ENCODE peak calls at places on chromosomes 4 and X, in eight cellular contexts. Q is NCI-H1092 treated with DMSO at 0.1 percent for 48 hours; L is ELF-1; J is left ventricle myocardium inferior; T is activated T-cell treated with anti-CD3 and anti-CD28 coated beads, Interleukin-2, amount 50 U/mL, for 4 hours; E is SJSA1; H is T1000; Z is choroid plexus epithelial cell. D is an unnamed sample.

GRCh38 chrX:16239211-16239610 is 71.9 kb downstream of the MAGEB17 start:
- DNase-seq in Q (no peak), E (peak), T (no peak), H (no peak), L (no peak), J (no peak), Z (peak), D (no peak)

GRCh38 chrX:154317391-154318000 is 21.9 kb downstream of the TKTL1 start:
- DNase-seq in Z (peak), L (peak), T (no peak), Q (peak), E (no peak), H (no peak), J (no peak), D (no peak)

GRCh38 chr4:82710202-82710929 is 88.2 kb downstream of the SCD5 start:
- DNase-seq in E (no peak), H (no peak), L (peak), Z (no peak), T (no peak), Q (no peak), J (no peak), D (no peak)

GRCh38 chr4:156638925-156639605 is 332.5 kb downstream of the PDGFC start:
- DNase-seq in H (no peak), E (no peak), T (no peak), J (no peak), Q (no peak), Z (peak), L (no peak), D (no peak)

GRCh38 chrX:135438734-135439043 is 16.9 kb downstream of the SMIM10L2A start:
- DNase-seq in L (no peak), H (no peak), J (no peak), Z (no peak), E (no peak), Q (no peak), T (no peak), D (no peak)

GRCh38 chr4:64584981-64585557 is 175.8 kb upstream of the TECRL start:
- DNase-seq in J (no peak), T (no peak), L (no peak), H (no peak), E (no peak), Q (peak), Z (peak), D (no peak)

GRCh38 chr4:137946423-137946822 is 295.7 kb downstream of the SLC7A11 start:
- DNase-seq in L (no peak), Z (peak), H (no peak), E (no peak), Q (no peak), J (no peak), T (no peak), D (no peak)

GRCh38 chr4:5444918-5445517 is 263.3 kb downstream of the EVC2 start:
- DNase-seq in H (no peak), T (no peak), E (peak), Z (no peak), Q (no peak), J (no peak), L (no peak), D (no peak)

GRCh38 chrX:2374086-2374485 is 126.7 kb downstream of the DHRSX start:
- DNase-seq in Z (no peak), L (no peak), E (peak), Q (no peak), H (no peak), T (no peak), J (no peak), D (no peak)

GRCh38 chr4:100581337-100581736 is 63.5 kb upstream of the EMCN start:
- DNase-seq in J (no peak), H (no peak), L (peak), E (no peak), Z (no peak), Q (no peak), T (no peak), D (no peak)

GRCh38 chr4:186190456-186191265 is 706 bp upstream of the CYP4V2 start:
- DNase-seq in L (peak), Z (peak), J (no peak), H (no peak), T (peak), E (peak), Q (peak), D (no peak)

GRCh38 chr4:7902101-7902553 is 37.5 kb downstream of the AFAP1 start:
- DNase-seq in Q (no peak), H (no peak), L (no peak), J (no peak), T (no peak), Z (no peak), E (no peak), D (no peak)

GRCh38 chrX:133645977-133646750 is 230.9 kb upstream of the GPC4 start:
- DNase-seq in T (no peak), Q (no peak), E (no peak), Z (peak), J (no peak), L (no peak), H (no peak), D (no peak)

GRCh38 chrX:46814966-46815365 is 21.9 kb upstream of the RP2 start:
- DNase-seq in H (no peak), J (no peak), T (no peak), E (no peak), Z (no peak), Q (no peak), L (no peak), D (no peak)

GRCh38 chrX:13894888-13895564 is 78.1 kb upstream of the GPM6B start:
- DNase-seq in Q (no peak), L (no peak), T (no peak), Z (no peak), J (no peak), H (no peak), E (no peak), D (no peak)